ENCODE peak calls at places on chromosomes 3 and 15, in eight cellular contexts. K, X, N, B, Q, L, G and U are unnamed samples.

GRCh38 chr3:194257030-194257657 is 94.0 kb downstream of the CPN2 start:
- DNase-seq in B (no peak), N (no peak), L (no peak), K (no peak), X (no peak), G (no peak), Q (no peak), U (no peak)

GRCh38 chr3:150005243-150006102 is 34.8 kb upstream of the PFN2 start:
- DNase-seq in L (peak), K (no peak), B (no peak), Q (no peak), X (no peak), N (no peak), G (no peak), U (peak)

GRCh38 chr3:10074666-10075065 is 33.4 kb downstream of the FANCD2OS start:
- DNase-seq in N (no peak), K (no peak), Q (no peak), L (no peak), B (no peak), G (no peak), X (no peak), U (no peak)

GRCh38 chr3:146896711-146897110 is 291.6 kb upstream of the PLSCR5 start:
- DNase-seq in X (no peak), G (no peak), Q (no peak), K (no peak), N (no peak), B (no peak), L (no peak), U (no peak)

GRCh38 chr3:115814778-115815380 is 191.6 kb downstream of the GAP43 start:
- DNase-seq in Q (peak), X (peak), G (peak), L (peak), K (peak), N (peak), B (no peak), U (peak)

GRCh38 chr3:53495518-53496501 is 1.4 kb downstream of the CACNA1D start:
- DNase-seq in K (no peak), L (no peak), N (no peak), B (no peak), G (no peak), Q (peak), X (no peak), U (no peak)

GRCh38 chr15:66787472-66787871 is 85.4 kb downstream of the SMAD6 start:
- DNase-seq in N (no peak), B (no peak), X (no peak), L (no peak), K (no peak), G (no peak), Q (no peak), U (no peak)

GRCh38 chr15:60328852-60329443 is 68.8 kb downstream of the ANXA2 start:
- DNase-seq in B (no peak), K (peak), N (no peak), G (peak), L (peak), Q (peak), X (no peak), U (no peak)

GRCh38 chr3:114942773-114943172 is 204.3 kb downstream of the ZBTB20 start:
- DNase-seq in X (no peak), B (no peak), K (no peak), N (no peak), Q (no peak), G (no peak), L (no peak), U (no peak)

GRCh38 chr15:70156781-70157261 is 59.1 kb upstream of the TLE3 start:
- DNase-seq in B (no peak), L (peak), N (no peak), Q (no peak), X (no peak), G (peak), K (no peak), U (peak)

GRCh38 chr15:93063292-93063671 is 25.7 kb downstream of the RGMA start:
- DNase-seq in K (no peak), B (no peak), X (no peak), G (no peak), Q (no peak), N (no peak), L (no peak), U (no peak)

GRCh38 chr15:41367418-41367817 is 34.7 kb downstream of the NUSAP1 start:
- DNase-seq in X (no peak), K (no peak), B (no peak), N (no peak), Q (no peak), L (no peak), G (no peak), U (no peak)

GRCh38 chr3:111585214-111585613 is 9.9 kb downstream of the ZBED2 start:
- DNase-seq in B (no peak), X (no peak), Q (no peak), N (no peak), G (no peak), L (no peak), K (peak), U (no peak)

GRCh38 chr3:30553641-30554316 is 52.6 kb upstream of the TGFBR2 start:
- DNase-seq in N (no peak), Q (no peak), X (no peak), B (no peak), L (peak), K (peak), G (no peak), U (peak)

GRCh38 chr3:46935168-46935858 is 41.2 kb downstream of the CCDC12 start:
- DNase-seq in B (peak), G (peak), X (peak), N (peak), K (peak), L (peak), Q (peak), U (peak)

GRCh38 chr3:34012102-34012461 is 213.7 kb downstream of the PDCD6IP start:
- DNase-seq in K (peak), Q (peak), G (no peak), X (no peak), B (peak), N (no peak), L (peak), U (peak)

DNA sequence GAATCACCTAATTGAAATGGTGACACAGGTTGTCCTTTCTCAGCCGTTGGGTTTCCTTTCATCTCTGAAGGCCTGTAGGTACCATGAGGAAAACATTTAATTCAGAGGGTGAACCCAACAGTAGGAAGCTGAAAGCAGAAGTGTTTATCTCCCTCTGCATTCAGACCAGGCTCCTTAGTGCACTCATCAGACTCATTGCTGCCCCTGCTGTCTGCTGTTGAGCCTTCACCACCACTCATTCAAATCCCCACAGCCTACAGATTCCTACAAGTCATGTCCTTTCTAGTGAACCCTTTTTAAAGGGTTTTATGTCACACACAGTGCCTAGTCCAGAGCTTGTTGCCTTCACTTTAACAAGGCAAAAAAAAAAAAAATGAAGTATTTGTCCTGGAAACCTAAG is 13.4 kb downstream of the WDR48 start:
- DNase-seq in N (no peak), L (peak), K (peak), G (peak), X (no peak), B (no peak), Q (peak), U (peak)
- TF ChIP-seq CTCF in N (peak), L (peak), K (no peak), G (no peak), X (no peak), B (peak), Q (peak), U (peak)

GRCh38 chr3:144638009-144638408 is 666.4 kb downstream of the DIPK2A start:
- DNase-seq in G (no peak), Q (no peak), B (no peak), L (no peak), X (no peak), K (no peak), N (no peak), U (no peak)

GRCh38 chr3:144636833-144637232 is 665.2 kb downstream of the DIPK2A start:
- DNase-seq in X (no peak), L (no peak), K (peak), Q (no peak), G (no peak), N (no peak), B (no peak), U (no peak)
- TF ChIP-seq CTCF in X (no peak), L (no peak), K (no peak), Q (no peak), G (no peak), N (no peak), B (no peak), U (no peak)

DNA sequence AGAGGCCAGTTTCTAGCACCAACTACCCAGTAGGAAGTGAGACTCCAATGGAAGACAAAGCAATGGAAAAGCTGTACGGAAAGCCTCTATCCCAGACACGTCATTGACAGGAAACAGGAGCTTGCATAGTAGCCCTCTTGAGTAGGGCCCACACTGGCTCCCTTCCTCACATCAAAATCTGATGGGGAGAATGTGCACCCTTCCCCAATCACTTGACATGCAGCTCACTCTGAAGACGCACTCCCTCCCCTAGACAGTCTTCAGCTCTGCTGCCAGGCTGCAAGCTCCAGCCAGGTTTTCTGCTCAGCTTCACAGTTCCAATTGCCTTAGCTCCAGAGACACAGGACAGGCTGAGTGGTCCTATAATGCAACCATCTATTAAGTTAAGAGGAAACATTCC is 567.8 kb downstream of the EPHB1 start:
- DNase-seq in X (no peak), N (no peak), B (no peak), K (no peak), Q (no peak), L (no peak), G (no peak), U (no peak)
- TF ChIP-seq CTCF in X (no peak), N (no peak), B (no peak), K (no peak), Q (no peak), L (no peak), G (no peak), U (no peak)

GRCh38 chr3:110495201-110495927 is 576.3 kb upstream of the NECTIN3 start:
- DNase-seq in B (no peak), N (no peak), G (no peak), K (peak), L (no peak), X (no peak), Q (no peak), U (no peak)
- TF ChIP-seq CTCF in B (no peak), N (peak), G (no peak), K (no peak), L (no peak), X (no peak), Q (no peak), U (no peak)

GRCh38 chr3:79488407-79488806 is 279.4 kb downstream of the ROBO1 start:
- DNase-seq in K (no peak), G (no peak), L (no peak), X (no peak), N (no peak), B (no peak), Q (no peak), U (no peak)

GRCh38 chr3:79491029-79491634 is 276.7 kb downstream of the ROBO1 start:
- DNase-seq in B (no peak), L (peak), K (no peak), G (no peak), X (no peak), N (no peak), Q (no peak), U (no peak)

DNA sequence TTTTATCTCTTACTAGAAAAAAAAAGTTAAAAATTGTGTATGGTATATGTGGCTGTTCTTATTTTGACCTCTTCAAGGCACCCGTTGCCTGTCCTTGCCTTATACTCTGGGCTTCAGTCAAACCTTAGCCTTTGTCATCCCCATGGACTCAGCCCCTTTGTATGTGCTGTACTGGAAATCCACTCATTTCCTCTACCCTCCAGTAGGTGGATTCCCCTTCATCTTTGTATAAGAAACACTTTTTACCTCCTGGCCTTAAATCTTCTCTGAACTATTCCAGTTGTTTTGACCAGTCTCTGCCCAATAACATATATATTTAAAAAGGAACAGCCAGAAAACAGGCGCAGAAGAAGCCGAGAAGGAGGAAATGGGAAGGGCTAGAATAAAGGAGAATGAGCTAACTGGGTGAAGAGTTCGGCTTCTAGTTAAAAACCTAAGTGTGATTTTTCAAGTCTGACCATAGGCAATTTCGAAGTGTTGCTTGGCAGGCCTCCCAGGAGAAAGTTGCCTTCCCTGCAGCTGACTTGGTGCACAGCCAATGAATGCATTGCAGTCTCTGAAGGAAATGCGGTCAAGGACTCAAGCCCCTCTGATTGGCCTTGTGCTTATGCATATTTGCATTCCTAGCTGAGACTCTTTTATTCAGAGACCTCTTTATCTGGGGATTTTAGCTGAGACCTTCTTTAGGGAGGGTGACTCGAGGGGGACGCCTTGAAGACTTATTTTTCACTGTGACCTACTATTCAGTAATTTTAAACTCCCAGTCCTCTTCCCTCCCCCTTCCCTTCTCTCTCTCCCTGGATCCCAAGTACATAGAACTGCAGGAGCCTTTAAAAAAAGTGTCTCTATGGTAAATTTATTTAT is 277.4 kb downstream of the ROBO1 start:
- DNase-seq in X (peak), Q (no peak), B (no peak), L (peak), N (no peak), K (no peak), G (peak), U (peak)
- TF ChIP-seq CTCF in X (no peak), Q (peak), B (peak), L (peak), N (no peak), K (no peak), G (no peak), U (peak)

GRCh38 chr15:75673426-75674247 is 25.9 kb downstream of the SNX33 start:
- DNase-seq in Q (no peak), X (peak), G (peak), K (no peak), N (no peak), L (peak), B (peak), U (peak)
- TF ChIP-seq CTCF in Q (no peak), X (no peak), G (no peak), K (no peak), N (no peak), L (no peak), B (no peak), U (no peak)